ENCODE peak calls at places on chromosome 19, in seven cellular contexts. Z, F, O, U, E, B and I are unnamed samples.

GRCh38 chr19:7783991-7784421 is 21.0 kb downstream of the CLEC4M start:
- DNase-seq in Z (no peak), B (no peak), O (no peak), U (no peak), E (no peak), F (peak; percentile 55), I (no peak)

GRCh38 chr19:1748115-1748702 is 5.1 kb upstream of the ONECUT3 start:
- DNase-seq in F (no peak), E (no peak), Z (peak; percentile 74), U (no peak), B (no peak), O (no peak), I (peak; percentile 76)

GRCh38 chr19:18895828-18896341 is at the start of gene CERS1:
- DNase-seq in O (no peak), Z (no peak), F (no peak), E (no peak), U (no peak), B (no peak), I (no peak)

GRCh38 chr19:27691991-27692390 is 1521.0 kb downstream of the UQCRFS1 start:
- DNase-seq in Z (no peak), O (no peak), U (no peak), B (no peak), E (no peak), F (no peak), I (no peak)

GRCh38 chr19:45769821-45770191 is 754 bp upstream of the SIX5 start:
- DNase-seq in O (no peak), F (peak; percentile 52), U (no peak), Z (peak; percentile 75), B (peak; percentile 44), E (peak; percentile 68), I (no peak)

GRCh38 chr19:11781295-11782057 is 14.7 kb downstream of the ZNF441 start:
- DNase-seq in F (peak; percentile 6), U (no peak), O (no peak), Z (no peak), B (no peak), E (no peak), I (no peak)

GRCh38 chr19:56949651-56950050 is 109.1 kb upstream of the PEG3 start:
- DNase-seq in Z (no peak), F (no peak), E (no peak), B (no peak), U (no peak), O (no peak), I (no peak)

GRCh38 chr19:1263198-1263597 is 5.9 kb upstream of the CIRBP start:
- DNase-seq in F (no peak), E (no peak), B (no peak), O (no peak), Z (no peak), U (no peak), I (no peak)

GRCh38 chr19:38543807-38544568 is 73.8 kb downstream of the MAP4K1 start:
- DNase-seq in B (no peak), O (peak; percentile 85), F (peak; percentile 77), Z (peak; percentile 51), U (peak; percentile 63), E (peak; percentile 76), I (peak; percentile 80)

GRCh38 chr19:52896431-52897148 is 845 bp downstream of the ZNF320 start:
- DNase-seq in F (peak; percentile 11), O (peak; percentile 22), B (no peak), U (no peak), Z (no peak), E (peak; percentile 53), I (peak; percentile 43)

GRCh38 chr19:2049741-2050348 is 1.2 kb downstream of the MKNK2 start:
- DNase-seq in Z (peak; percentile 94), E (peak; percentile 94), B (peak; percentile 54), F (peak; percentile 81), U (no peak), O (peak; percentile 85), I (peak; percentile 71)

GRCh38 chr19:13718733-13719132 is 45.6 kb upstream of the MRI1 start:
- DNase-seq in B (no peak), E (no peak), U (peak; percentile 43), O (no peak), F (peak; percentile 34), Z (no peak), I (no peak)

GRCh38 chr19:33214621-33215020 is 11.0 kb downstream of the SLC7A10 start:
- DNase-seq in B (no peak), F (peak; percentile 42), U (no peak), E (no peak), O (no peak), Z (peak; percentile 0), I (no peak)

GRCh38 chr19:51294977-51295375 is 16.5 kb upstream of the IGLON5 start:
- DNase-seq in B (no peak), Z (no peak), U (no peak), F (no peak), E (no peak), O (no peak), I (no peak)

GRCh38 chr19:51297406-51297805 is 14.0 kb upstream of the IGLON5 start:
- DNase-seq in B (no peak), E (no peak), O (no peak), U (no peak), Z (no peak), F (no peak), I (no peak)

GRCh38 chr19:51295382-51296126 is 15.9 kb upstream of the IGLON5 start:
- DNase-seq in O (no peak), E (no peak), Z (peak; percentile 63), U (no peak), B (no peak), F (no peak), I (no peak)

GRCh38 chr19:51294211-51294976 is 17.1 kb upstream of the IGLON5 start:
- DNase-seq in B (no peak), Z (no peak), O (no peak), U (no peak), F (no peak), E (no peak), I (no peak)

GRCh38 chr19:51296331-51297093 is 14.9 kb upstream of the IGLON5 start:
- DNase-seq in F (no peak), U (no peak), E (no peak), Z (no peak), B (no peak), O (no peak), I (no peak)
- TF ChIP-seq CTCF in F (no peak), U (no peak), E (no peak), Z (no peak), B (no peak), O (no peak), I (no peak)

GRCh38 chr19:16142032-16142580 is 1.4 kb upstream of the HSH2D start:
- DNase-seq in Z (no peak), F (no peak), E (no peak), B (no peak), U (no peak), O (no peak), I (no peak)

GRCh38 chr19:16141043-16141442 is 2.4 kb upstream of the HSH2D start:
- DNase-seq in O (no peak), F (no peak), Z (no peak), B (no peak), E (no peak), U (no peak), I (peak; percentile 56)

GRCh38 chr19:16144216-16144581 is 714 bp downstream of the HSH2D start:
- DNase-seq in O (no peak), B (no peak), Z (no peak), F (no peak), E (no peak), U (no peak), I (no peak)

GRCh38 chr19:16146112-16146511 is 2.6 kb downstream of the HSH2D start:
- DNase-seq in Z (no peak), E (no peak), U (no peak), O (no peak), F (no peak), B (no peak), I (no peak)

DNA sequence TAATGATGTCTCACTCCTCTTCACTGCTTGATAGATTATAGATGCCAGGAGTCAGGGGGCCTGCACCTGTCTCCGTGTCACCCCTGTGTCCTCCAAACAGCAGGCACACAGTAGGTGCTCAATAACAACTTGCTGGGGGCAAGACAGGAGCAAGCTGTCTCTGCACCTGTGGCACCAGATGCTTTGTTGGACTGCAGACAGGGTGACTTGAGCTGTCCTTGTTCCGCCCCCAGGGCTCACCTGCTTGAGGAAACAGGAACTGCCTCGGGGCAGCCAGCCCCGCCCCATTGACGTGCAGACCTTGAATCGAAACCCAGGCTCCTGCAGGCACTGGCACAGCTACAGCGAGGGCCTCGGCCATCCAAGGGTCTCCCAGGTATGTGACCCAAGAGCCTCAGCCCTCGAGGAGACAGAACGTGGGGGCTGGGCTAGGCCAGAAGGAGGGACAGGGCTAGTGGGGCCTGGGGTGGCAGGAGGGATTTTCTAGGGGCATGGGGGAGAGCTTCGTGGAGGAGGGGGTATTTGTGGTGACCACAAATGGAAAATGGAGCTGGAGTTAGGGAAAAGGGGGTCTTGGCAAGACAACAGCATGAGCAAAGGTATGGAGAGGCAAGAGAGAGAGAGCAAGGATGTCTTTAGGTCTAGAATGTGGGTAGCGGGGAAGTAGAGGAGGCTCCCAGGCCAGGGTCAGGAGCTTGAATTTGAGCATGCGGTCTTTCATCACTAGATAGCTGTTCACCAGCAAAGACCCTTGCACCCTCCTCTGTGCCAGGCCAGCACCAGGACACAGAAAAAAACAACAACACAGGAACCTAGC is at the start of gene HSH2D:
- DNase-seq in U (no peak), B (peak; percentile 78), O (peak; percentile 30), E (peak; percentile 94), F (no peak), Z (peak; percentile 94), I (peak; percentile 83)
- TF ChIP-seq CTCF in U (no peak), B (no peak), O (no peak), E (no peak), F (no peak), Z (no peak), I (no peak)

DNA sequence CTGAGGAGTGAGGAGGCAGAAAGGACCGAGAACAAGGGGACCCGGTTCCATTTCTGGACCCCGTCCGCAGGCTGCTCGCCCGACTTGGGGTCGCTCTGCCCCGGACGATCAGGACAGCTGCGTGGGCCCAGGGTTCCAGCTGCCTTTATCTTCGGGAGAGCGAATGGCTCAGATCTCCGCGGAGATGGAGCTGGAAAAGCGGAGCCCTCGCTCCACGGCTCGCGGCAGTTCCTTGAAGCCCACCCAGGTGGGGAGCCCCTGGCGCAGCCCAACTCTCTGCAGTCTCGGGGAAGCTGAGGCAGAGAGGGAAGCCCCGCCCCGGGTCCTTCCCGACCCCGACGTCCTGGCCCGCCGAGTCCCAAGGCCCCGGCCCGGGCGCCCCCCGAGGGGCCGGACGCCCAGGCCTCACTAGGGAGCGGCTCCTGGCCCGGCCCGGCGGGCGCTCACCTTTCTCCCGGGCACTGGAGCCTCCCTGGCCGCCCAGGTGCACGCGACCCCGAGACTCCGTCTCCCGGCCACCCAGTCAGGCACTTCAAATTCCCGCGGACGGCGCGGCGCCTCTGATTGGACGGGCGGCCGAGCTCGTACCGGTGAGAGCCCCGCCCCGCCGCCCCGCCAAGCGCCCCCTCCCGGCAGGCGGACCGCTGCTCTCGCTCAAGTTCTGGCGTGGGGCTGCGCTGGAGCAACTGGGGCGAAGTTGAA is 485.7 kb downstream of the UQCRFS1 start:
- DNase-seq in F (peak; percentile 21), Z (peak; percentile 60), E (no peak), O (no peak), B (peak; percentile 16), U (no peak), I (no peak)
- TF ChIP-seq CTCF in F (peak; percentile 3), Z (no peak), E (peak; percentile 21), O (no peak), B (no peak), U (no peak), I (no peak)

GRCh38 chr19:4354282-4354681 is 10.9 kb downstream of the MPND start:
- DNase-seq in O (no peak), E (no peak), Z (no peak), U (no peak), B (no peak), F (no peak), I (no peak)
- TF ChIP-seq CTCF in O (no peak), E (no peak), Z (no peak), U (no peak), B (no peak), F (no peak), I (no peak)

GRCh38 chr19:10554760-10555612 is 10.8 kb downstream of the KRI1 start:
- DNase-seq in Z (no peak), O (no peak), E (no peak), U (no peak), F (no peak), B (no peak), I (no peak)
- TF ChIP-seq CTCF in Z (no peak), O (no peak), E (no peak), U (no peak), F (no peak), B (no peak), I (no peak)